ENCODE peak calls at places on chromosomes 3 and 15, in six cellular contexts. N is neural crest cell; P is hepatic stellate cell; S is left cardiac atrium; E is activated naive CD4-positive, alpha-beta T cell treated with Interleukin-2 at 50 U/mL for 16 hours; D is cerebellar cortex. Z is an unnamed sample.

GRCh38 chr15:35166730-35167359 is 81.8 kb upstream of the NANOGP8 start:
- DNase-seq in P (no peak), E (no peak), S (no peak), D (peak; percentile 63), N (no peak), Z (no peak)

GRCh38 chr3:167740961-167741587 is 5.6 kb downstream of the SERPINI1 start:
- DNase-seq in N (peak; percentile 14), S (no peak), E (peak; percentile 13), P (peak; percentile 19), D (peak; percentile 45), Z (no peak)

GRCh38 chr3:33791477-33792166 is 6.8 kb upstream of the PDCD6IP start:
- DNase-seq in N (no peak), E (no peak), D (no peak), S (no peak), P (no peak), Z (no peak)

GRCh38 chr3:111315911-111316310 is 226.1 kb upstream of the CD96 start:
- DNase-seq in E (no peak), S (no peak), D (no peak), N (no peak), P (no peak), Z (no peak)

GRCh38 chr3:149368850-149369497 is 8.5 kb downstream of the TM4SF1 start:
- DNase-seq in P (no peak), D (peak; percentile 60), N (no peak), S (no peak), E (no peak), Z (no peak)

GRCh38 chr15:65868546-65869126 is 655 bp upstream of the RAB11A start:
- DNase-seq in E (no peak), D (no peak), N (no peak), P (no peak), S (no peak), Z (no peak)

GRCh38 chr3:72384602-72385001 is 463.6 kb downstream of the SHQ1 start:
- DNase-seq in S (no peak), E (no peak), N (no peak), P (no peak), D (no peak), Z (no peak)

GRCh38 chr15:71804695-71805470 is 5.5 kb upstream of the NR2E3 start:
- DNase-seq in D (no peak), S (no peak), E (no peak), N (no peak), P (no peak), Z (no peak)

GRCh38 chr3:184663756-184664155 is 48.1 kb downstream of the MAGEF1 start:
- DNase-seq in D (no peak), P (no peak), N (no peak), E (no peak), S (no peak), Z (no peak)